ENCODE peak calls at places on chromosome 15, in eight cellular contexts. I is astrocyte of the hippocampus; T is activated CD4-positive, alpha-beta T cell treated with anti-CD3 and anti-CD28 coated beads, Interleukin-2, amount 50 U/mL, for 1 hour; F is ACHN; D is cardiac fibroblast; Y is posterior cingulate gyrus; J is substantia nigra; H is CD8-positive, alpha-beta T cell. O is an unnamed sample.

GRCh38 chr15:76060098-76060989 is 559 bp downstream of the TMEM266 start:
- DNase-seq in F (no peak), J (no peak), Y (no peak), H (no peak), T (peak), I (no peak), D (no peak), O (no peak)

GRCh38 chr15:66027268-66027806 is 158.0 kb downstream of the RAB11A start:
- DNase-seq in J (no peak), H (no peak), F (peak), D (no peak), T (no peak), Y (no peak), I (no peak), O (no peak)

GRCh38 chr15:84981711-84982300 is at the start of gene PDE8A:
- DNase-seq in D (no peak), Y (no peak), H (peak), F (peak), I (peak), J (no peak), T (peak), O (peak)

GRCh38 chr15:66023322-66023972 is 154.2 kb downstream of the RAB11A start:
- DNase-seq in T (no peak), H (no peak), F (no peak), J (peak), D (no peak), I (peak), Y (peak), O (peak)

GRCh38 chr15:57769266-57769665 is 62.8 kb downstream of the POLR2M start:
- DNase-seq in Y (no peak), H (no peak), D (peak), T (no peak), I (no peak), J (no peak), F (no peak), O (no peak)

GRCh38 chr15:99423186-99424130 is 142.3 kb upstream of the MEF2A start:
- DNase-seq in T (no peak), H (no peak), I (no peak), Y (no peak), F (no peak), J (no peak), D (no peak), O (no peak)

GRCh38 chr15:25182098-25182478 is 227.3 kb downstream of the SNRPN start:
- DNase-seq in D (no peak), T (no peak), H (no peak), I (no peak), Y (no peak), F (no peak), J (no peak), O (no peak)

GRCh38 chr15:62782100-62782791 is 260.3 kb upstream of the TPM1 start:
- DNase-seq in F (peak), H (no peak), D (peak), Y (peak), I (peak), J (peak), T (no peak), O (peak)

GRCh38 chr15:78425643-78426042 is 12.4 kb upstream of the IREB2 start:
- DNase-seq in D (no peak), T (no peak), F (no peak), Y (no peak), J (no peak), I (no peak), H (no peak), O (no peak)

GRCh38 chr15:85707519-85708338 is 87.0 kb downstream of the KLHL25 start:
- DNase-seq in T (no peak), I (peak), D (peak), H (no peak), J (no peak), F (no peak), Y (no peak), O (no peak)

GRCh38 chr15:73751481-73751880 is 1.7 kb downstream of the INSYN1 start:
- DNase-seq in I (peak), J (no peak), Y (no peak), T (no peak), D (no peak), H (no peak), F (no peak), O (peak)

GRCh38 chr15:82726816-82727215 is 17.1 kb upstream of the AP3B2 start:
- DNase-seq in D (no peak), I (no peak), H (no peak), T (no peak), Y (no peak), J (no peak), F (no peak), O (no peak)

O was measured in anterior cingulate cortex.